ENCODE peak calls at places on chromosomes 12 and 14, in ten cellular contexts. G is HepG2, R is prostate gland, I is neural crest cell, J is adrenal gland, F is cardiac muscle cell, L is A549, C is left ventricle myocardium inferior, U is Calu3, P is uterus. S is an unnamed sample.

GRCh38 chr12:65556676-65557424 is 267.4 kb upstream of the HMGA2 start:
- DNase-seq in U (peak; percentile 90), P (peak; percentile 70), C (peak; percentile 81), G (peak; percentile 53), J (peak; percentile 85), R (peak; percentile 74), L (peak; percentile 77), F (peak; percentile 89), I (peak; percentile 75), S (peak; percentile 92)

GRCh38 chr12:89351489-89352241 is 636 bp downstream of the DUSP6 start:
- DNase-seq in I (peak; percentile 44), L (peak; percentile 32), P (peak; percentile 31), F (peak; percentile 47), U (peak; percentile 39), G (no peak), R (peak; percentile 13), J (peak; percentile 48), C (peak; percentile 31), S (no peak)

GRCh38 chr14:105154476-105154871 is 14.1 kb downstream of the JAG2 start:
- DNase-seq in C (no peak), J (no peak), G (no peak), F (no peak), L (no peak), R (no peak), U (no peak), I (no peak), P (no peak), S (no peak)

GRCh38 chr14:102427642-102428041 is 64.9 kb downstream of the TECPR2 start:
- DNase-seq in P (no peak), I (no peak), C (no peak), F (no peak), U (no peak), G (no peak), J (no peak), R (no peak), L (no peak), S (no peak)

GRCh38 chr12:107912421-107913004 is 138.0 kb downstream of the ASCL4 start:
- DNase-seq in L (peak; percentile 55), G (no peak), P (no peak), R (peak; percentile 24), J (peak; percentile 56), I (peak; percentile 63), U (peak; percentile 53), C (peak; percentile 22), F (peak; percentile 39), S (peak; percentile 6)

GRCh38 chr12:69583203-69583602 is 2.1 kb upstream of the CCT2 start:
- DNase-seq in J (no peak), R (no peak), I (no peak), P (no peak), F (no peak), L (no peak), C (no peak), U (peak; percentile 15), G (peak; percentile 24), S (peak; percentile 10)

GRCh38 chr12:20018406-20018805 is 349.9 kb upstream of the PDE3A start:
- DNase-seq in R (no peak), F (no peak), G (no peak), U (no peak), P (no peak), J (no peak), I (no peak), L (no peak), C (no peak), S (no peak)

GRCh38 chr14:71800878-71801277 is 131.4 kb upstream of the RGS6 start:
- DNase-seq in J (no peak), F (no peak), R (no peak), C (no peak), U (no peak), L (no peak), P (no peak), I (no peak), G (no peak), S (no peak)

GRCh38 chr14:95455246-95455645 is 61.2 kb downstream of the SYNE3 start:
- DNase-seq in G (no peak), C (no peak), P (no peak), J (no peak), U (no peak), F (no peak), L (no peak), R (no peak), I (no peak), S (no peak)

GRCh38 chr12:67539946-67540345 is 108.6 kb upstream of the DYRK2 start:
- DNase-seq in F (peak; percentile 21), G (no peak), C (no peak), P (no peak), R (no peak), L (no peak), I (no peak), J (no peak), U (no peak), S (peak; percentile 41)

GRCh38 chr14:37571391-37571790 is 23.7 kb downstream of the FOXA1 start:
- DNase-seq in J (no peak), U (no peak), L (no peak), P (no peak), F (no peak), G (no peak), I (no peak), R (no peak), C (no peak), S (no peak)

GRCh38 chr14:37566811-37567371 is 28.2 kb downstream of the FOXA1 start:
- DNase-seq in U (peak; percentile 44), L (no peak), C (no peak), J (no peak), I (no peak), F (peak; percentile 61), P (no peak), R (peak; percentile 80), G (no peak), S (no peak)

GRCh38 chr14:37563189-37563588 is 31.9 kb downstream of the FOXA1 start:
- DNase-seq in U (no peak), G (no peak), F (no peak), L (no peak), R (no peak), P (no peak), I (no peak), J (no peak), C (no peak), S (no peak)

GRCh38 chr14:37569729-37570128 is 25.3 kb downstream of the FOXA1 start:
- DNase-seq in J (no peak), U (no peak), I (no peak), F (no peak), G (no peak), C (no peak), L (no peak), P (no peak), R (no peak), S (no peak)

GRCh38 chr14:37565550-37565949 is 29.5 kb downstream of the FOXA1 start:
- DNase-seq in I (no peak), U (peak; percentile 57), J (no peak), C (no peak), L (no peak), G (peak; percentile 70), R (no peak), F (no peak), P (no peak), S (no peak)
- TF ChIP-seq CTCF in I (peak; percentile 48), U (peak; percentile 48), J (no peak), C (no peak), L (peak; percentile 45), G (peak; percentile 88), R (peak; percentile 62), F (peak; percentile 26), P (no peak), S (peak; percentile 12)

GRCh38 chr14:97946291-97946690 is 1149.1 kb downstream of the VRK1 start:
- DNase-seq in J (no peak), G (no peak), F (no peak), U (no peak), C (no peak), L (no peak), I (no peak), P (no peak), R (no peak), S (no peak)
- TF ChIP-seq CTCF in J (no peak), G (no peak), F (no peak), U (no peak), C (no peak), L (no peak), I (no peak), P (no peak), R (no peak), S (no peak)

GRCh38 chr14:67485501-67486095 is 2.9 kb downstream of the TMEM229B start:
- DNase-seq in J (no peak), P (no peak), R (no peak), I (no peak), G (no peak), C (no peak), F (peak; percentile 67), L (no peak), U (no peak), S (peak; percentile 7)
- TF ChIP-seq CTCF in J (no peak), P (no peak), R (no peak), I (no peak), G (no peak), C (no peak), F (no peak), L (no peak), U (no peak), S (no peak)

DNA sequence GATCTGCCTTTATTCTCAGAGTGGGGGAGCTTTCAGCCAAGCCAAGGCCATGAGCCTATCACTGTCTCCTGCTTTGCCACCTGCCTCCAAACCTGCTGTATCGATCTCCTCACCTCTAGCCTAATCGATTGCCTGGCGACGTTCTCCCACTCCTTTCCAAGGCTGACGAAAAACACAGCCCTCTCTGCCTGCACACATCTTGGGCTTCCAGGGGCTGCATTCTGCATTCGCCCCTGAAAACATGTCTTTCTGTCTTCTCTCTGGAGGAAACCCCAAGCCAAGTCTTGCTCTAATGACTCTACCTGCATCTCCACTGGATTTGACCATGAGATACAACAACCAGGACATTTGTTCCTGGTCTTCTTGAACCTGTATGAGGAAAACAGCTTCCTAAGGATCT is 540.7 kb downstream of the BCL11B start:
- DNase-seq in G (no peak), L (no peak), C (no peak), R (no peak), J (no peak), F (no peak), P (no peak), I (no peak), U (no peak), S (no peak)
- TF ChIP-seq CTCF in G (no peak), L (no peak), C (no peak), R (no peak), J (no peak), F (no peak), P (no peak), I (no peak), U (no peak), S (no peak)

GRCh38 chr12:49296836-49297694 is 2.1 kb downstream of the PRPH start:
- DNase-seq in R (no peak), F (no peak), I (no peak), J (peak; percentile 44), P (no peak), G (peak; percentile 48), U (peak; percentile 69), C (no peak), L (peak; percentile 86), S (no peak)
- TF ChIP-seq CTCF in R (peak; percentile 2), F (no peak), I (no peak), J (no peak), P (no peak), G (no peak), U (peak; percentile 13), C (peak; percentile 17), L (no peak), S (no peak)

GRCh38 chr14:83300454-83301064 is 1766.9 kb upstream of the SEL1L start:
- DNase-seq in G (peak; percentile 12), J (no peak), L (no peak), C (no peak), I (no peak), U (no peak), R (no peak), P (no peak), F (peak; percentile 56), S (peak; percentile 56)
- TF ChIP-seq CTCF in G (peak; percentile 72), J (peak; percentile 89), L (peak; percentile 56), C (peak; percentile 85), I (peak; percentile 87), U (no peak), R (peak; percentile 68), P (peak; percentile 36), F (peak; percentile 91), S (peak; percentile 78)